ENCODE peak calls at places on chromosomes 3 and 15, in six cellular contexts. A, H, X, J, O and S are unnamed samples.
A peak's percentile ranks its signal among the peaks of the same experiment; 100 is the strongest.

GRCh38 chr3:45979378-45979777 is 16.2 kb downstream of the FYCO1 start:
- DNase-seq in A (no peak), H (no peak), X (no peak), J (no peak), O (no peak), S (no peak)

GRCh38 chr3:134659391-134660045 is 8.7 kb upstream of the KY start:
- DNase-seq in A (no peak), H (no peak), X (no peak), J (no peak), O (no peak), S (no peak)

GRCh38 chr15:73887481-73887880 is 14.1 kb downstream of the TBC1D21 start:
- DNase-seq in A (no peak), H (no peak), X (no peak), J (no peak), O (no peak), S (no peak)

GRCh38 chr15:48627260-48627969 is 18.1 kb downstream of the FBN1 start:
- DNase-seq in A (peak; percentile 66), H (no peak), X (peak; percentile 53), J (peak; percentile 90), O (no peak), S (peak; percentile 90)

GRCh38 chr3:29144807-29145206 is 136.1 kb upstream of the RBMS3 start:
- DNase-seq in A (peak; percentile 79), H (no peak), X (peak; percentile 78), J (peak; percentile 74), O (peak; percentile 34), S (peak; percentile 75)

GRCh38 chr3:176160997-176161396 is 1036.3 kb downstream of the TBL1XR1 start:
- DNase-seq in A (no peak), H (no peak), X (no peak), J (no peak), O (no peak), S (no peak)

GRCh38 chr15:65029736-65030208 is 333 bp upstream of the MTFMT start:
- DNase-seq in A (no peak), H (no peak), X (no peak), J (no peak), O (no peak), S (no peak)

GRCh38 chr15:64459382-64459781 is 996 bp upstream of the ZNF609 start:
- DNase-seq in A (no peak), H (no peak), X (no peak), J (no peak), O (no peak), S (no peak)

GRCh38 chr15:57251941-57252340 is 124.4 kb upstream of the CGNL1 start:
- DNase-seq in A (peak; percentile 43), H (no peak), X (peak; percentile 58), J (peak; percentile 49), O (no peak), S (peak; percentile 75)

DNA sequence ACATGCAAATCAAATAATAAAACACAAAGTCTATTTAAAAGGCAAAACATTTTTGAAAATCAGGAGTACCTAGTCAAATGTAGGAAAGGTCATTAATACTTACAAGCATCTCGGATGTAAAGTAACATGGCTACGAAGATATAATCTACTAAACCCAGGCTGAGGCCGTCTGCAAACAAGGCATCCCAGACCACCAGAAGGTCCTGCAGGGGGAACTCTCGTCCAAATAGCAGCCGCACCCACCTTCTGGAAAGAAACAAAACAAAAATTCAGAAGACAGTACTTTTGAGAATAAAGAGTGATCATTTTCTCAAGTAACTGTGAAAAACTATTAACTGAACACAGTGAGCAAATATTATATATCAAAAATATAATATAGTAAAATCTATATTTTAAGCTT is 423.1 kb downstream of the PLCL2 start:
- DNase-seq in A (no peak), H (no peak), X (no peak), J (no peak), O (no peak), S (no peak)
- TF ChIP-seq CTCF in A (no peak), H (no peak), X (no peak), J (no peak), O (no peak), S (no peak)

GRCh38 chr15:89666147-89666857 is 11.0 kb upstream of the KIF7 start:
- DNase-seq in A (no peak), H (no peak), X (no peak), J (no peak), O (no peak), S (no peak)

GRCh38 chr15:89665449-89666146 is 10.3 kb upstream of the KIF7 start:
- DNase-seq in A (peak; percentile 68), H (no peak), X (peak; percentile 49), J (peak; percentile 57), O (no peak), S (peak; percentile 70)

GRCh38 chr15:89662893-89663673 is 7.8 kb upstream of the KIF7 start:
- DNase-seq in A (peak; percentile 98), H (no peak), X (peak; percentile 90), J (peak; percentile 94), O (peak; percentile 72), S (peak; percentile 98)

GRCh38 chr15:89664441-89664840 is 9.2 kb upstream of the KIF7 start:
- DNase-seq in A (no peak), H (no peak), X (no peak), J (no peak), O (no peak), S (no peak)

GRCh38 chr15:89664951-89665350 is 9.7 kb upstream of the KIF7 start:
- DNase-seq in A (no peak), H (no peak), X (peak; percentile 15), J (no peak), O (no peak), S (no peak)
- H3K4me3 ChIP-seq in A (no peak overlapping the region), H (peak overlapping the region; percentile 44), X (no peak overlapping the region), J (peak overlapping the region; percentile 29), O (no peak overlapping the region), S (peak overlapping the region; percentile 39)

DNA sequence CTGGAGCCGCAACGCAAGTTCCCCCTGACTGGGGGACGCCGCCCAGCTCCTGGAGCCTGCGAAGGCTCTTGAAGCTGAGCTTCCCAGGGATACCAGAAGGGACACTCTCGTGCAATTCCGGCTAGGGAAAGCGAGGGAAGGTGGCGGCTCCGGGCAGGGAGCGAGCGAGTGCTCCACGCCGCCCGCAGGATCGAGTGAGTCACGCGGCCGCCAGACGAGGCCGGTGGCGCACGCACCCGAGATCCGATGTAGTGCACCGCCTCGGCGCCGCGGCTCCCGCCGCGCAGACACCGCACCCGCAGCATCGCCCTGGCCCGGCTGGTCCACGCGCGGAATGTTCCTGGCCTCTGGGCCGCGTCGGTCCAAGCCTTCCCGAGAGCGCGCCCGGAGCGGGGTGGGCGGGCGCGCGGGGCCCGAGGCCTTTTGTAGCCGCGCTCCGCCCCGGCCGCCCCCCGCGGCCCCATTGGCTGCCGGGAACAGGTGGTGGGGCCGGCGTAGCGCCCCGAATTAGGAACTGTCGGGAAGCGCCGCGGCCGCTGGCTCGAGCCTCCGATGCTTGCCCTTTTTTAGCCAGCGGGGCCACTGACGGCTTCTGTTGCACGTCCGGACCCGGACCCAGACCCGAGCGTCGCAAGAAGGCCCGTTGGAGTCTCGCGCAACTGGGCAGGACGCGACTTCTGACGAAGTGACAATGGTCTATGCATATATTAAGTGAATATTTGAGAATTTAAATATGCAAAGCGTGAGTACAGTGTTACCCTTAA is at the start of gene GATM:
- DNase-seq in A (peak; percentile 80), H (peak; percentile 39), X (peak; percentile 82), J (peak; percentile 78), O (peak; percentile 53), S (peak; percentile 79)
- TF ChIP-seq CTCF in A (peak; percentile 51), H (peak; percentile 50), X (peak; percentile 52), J (peak; percentile 49), O (peak; percentile 61), S (peak; percentile 60)

GRCh38 chr3:39188271-39189149 is 3.9 kb downstream of the XIRP1 start:
- DNase-seq in A (no peak), H (no peak), X (no peak), J (no peak), O (no peak), S (no peak)
- H3K4me3 ChIP-seq in A (no peak overlapping the region), H (no peak overlapping the region), X (no peak overlapping the region), J (no peak overlapping the region), O (no peak overlapping the region), S (no peak overlapping the region)

DNA sequence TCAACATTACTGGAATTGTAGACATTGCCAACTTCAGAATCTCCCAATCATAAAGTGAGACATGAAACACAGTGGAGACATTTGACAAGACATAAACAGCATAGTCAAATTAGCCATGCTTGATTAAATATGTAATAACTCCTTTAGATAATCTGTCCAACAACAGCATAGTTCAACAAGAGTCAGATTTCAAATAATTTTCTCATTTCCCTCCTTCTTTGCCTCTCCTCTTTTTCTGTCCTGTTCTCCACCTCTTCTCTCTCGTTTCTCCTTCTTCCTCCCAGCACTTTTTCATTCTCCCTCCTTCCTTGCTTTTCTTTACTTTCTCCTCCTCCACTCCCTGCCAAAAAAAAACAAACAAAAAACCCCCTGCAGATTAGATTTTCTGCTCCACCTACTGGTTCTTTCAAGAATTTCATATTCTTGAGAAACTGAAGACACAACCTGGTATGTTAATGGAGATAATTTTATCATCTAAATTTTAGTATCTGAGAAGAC is 20.1 kb downstream of the CPOX start:
- DNase-seq in A (peak; percentile 55), H (no peak), X (peak; percentile 50), J (peak; percentile 49), O (no peak), S (no peak)
- TF ChIP-seq CTCF in A (peak; percentile 53), H (peak; percentile 53), X (peak; percentile 50), J (peak; percentile 56), O (peak; percentile 62), S (peak; percentile 55)

DNA sequence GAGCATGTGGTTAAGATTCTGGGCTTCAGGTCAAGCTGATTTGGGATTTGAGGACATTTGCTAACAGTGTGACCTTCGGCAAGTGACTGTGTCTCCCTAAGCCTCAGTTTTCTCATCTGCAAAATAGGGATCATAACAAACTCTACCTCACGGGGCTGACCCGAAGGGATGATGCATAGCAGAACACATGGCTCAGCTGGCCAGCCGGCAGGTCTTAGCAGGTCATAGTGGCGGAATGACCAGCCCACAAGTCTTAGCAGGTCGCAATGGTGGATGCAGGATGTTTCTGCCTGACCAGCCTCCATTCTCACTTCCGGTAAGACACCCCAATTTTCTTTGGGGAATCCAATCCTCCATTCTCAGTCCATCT is 63.3 kb downstream of the IQSEC1 start:
- DNase-seq in A (no peak), H (no peak), X (no peak), J (no peak), O (no peak), S (no peak)
- H3K4me3 ChIP-seq in A (no peak overlapping the region), H (no peak overlapping the region), X (no peak overlapping the region), J (no peak overlapping the region), O (no peak overlapping the region), S (no peak overlapping the region)

DNA sequence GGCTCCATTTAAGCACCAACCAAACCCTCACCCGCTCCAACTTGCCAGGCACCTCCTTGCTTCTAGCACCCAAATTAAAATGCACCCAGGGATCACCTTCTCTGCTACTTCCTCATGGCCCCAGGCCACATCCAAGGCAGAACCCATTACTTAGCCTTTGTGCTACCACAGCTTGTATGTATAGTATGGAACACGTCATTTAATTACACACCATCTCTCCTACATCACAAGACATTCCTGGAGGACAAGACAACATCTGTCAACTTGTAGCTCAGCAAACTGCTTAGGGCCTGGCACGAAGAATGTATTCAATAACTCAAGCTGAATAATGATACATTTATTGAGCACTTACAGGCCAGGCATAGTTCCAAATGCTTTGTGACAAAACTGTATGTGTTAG is 23.3 kb downstream of the ZDHHC3 start:
- DNase-seq in A (no peak), H (no peak), X (no peak), J (no peak), O (no peak), S (no peak)
- TF ChIP-seq CTCF in A (no peak), H (no peak), X (no peak), J (no peak), O (no peak), S (no peak)

GRCh38 chr15:62938825-62939224 is 103.7 kb upstream of the TPM1 start:
- DNase-seq in A (no peak), H (no peak), X (no peak), J (no peak), O (no peak), S (no peak)
- H3K4me3 ChIP-seq in A (no peak overlapping the region), H (no peak overlapping the region), X (no peak overlapping the region), J (no peak overlapping the region), O (no peak overlapping the region), S (no peak overlapping the region)